ENCODE peak calls at places on chromosomes 1 and 21, in eight cellular contexts. N, P, T, J, G, Z, F and B are unnamed samples.

GRCh38 chr1:222464841-222465210 is 83.1 kb downstream of the HHIPL2 start:
- DNase-seq in J (peak; percentile 49), F (peak; percentile 23), P (peak; percentile 57), N (peak; percentile 60), T (peak; percentile 42), Z (no peak), G (peak; percentile 64), B (peak; percentile 65)

GRCh38 chr1:52723260-52723659 is 3.0 kb upstream of the ZYG11B start:
- DNase-seq in P (no peak), G (no peak), N (no peak), Z (no peak), J (no peak), T (no peak), F (no peak), B (no peak)

GRCh38 chr1:204225841-204226745 is 12.3 kb upstream of the GOLT1A start:
- DNase-seq in G (no peak), T (no peak), N (no peak), Z (no peak), P (no peak), F (no peak), J (no peak), B (no peak)

GRCh38 chr1:77282866-77283539 is 1.2 kb downstream of the AK5 start:
- DNase-seq in P (peak; percentile 16), N (peak; percentile 23), F (no peak), Z (no peak), J (no peak), T (no peak), G (peak; percentile 69), B (no peak)

GRCh38 chr1:155691992-155692528 is 3.2 kb downstream of the DAP3 start:
- DNase-seq in G (no peak), T (no peak), Z (no peak), F (no peak), J (no peak), N (no peak), P (no peak), B (no peak)

GRCh38 chr1:207807395-207808321 is 55.8 kb downstream of the CD46 start:
- DNase-seq in G (no peak), F (no peak), N (peak; percentile 3), P (no peak), J (no peak), T (no peak), Z (no peak), B (no peak)

GRCh38 chr21:37219766-37220432 is 47.2 kb downstream of the VPS26C start:
- DNase-seq in J (no peak), N (peak; percentile 33), Z (no peak), P (no peak), T (no peak), F (no peak), G (peak; percentile 78), B (no peak)

GRCh38 chr1:27727126-27727525 is 1.4 kb downstream of the FAM76A start:
- DNase-seq in J (peak; percentile 22), P (no peak), G (no peak), N (no peak), Z (no peak), F (no peak), T (no peak), B (no peak)

GRCh38 chr1:22639286-22639685 is 2.9 kb downstream of the C1QA start:
- DNase-seq in J (no peak), G (no peak), Z (no peak), N (no peak), F (no peak), T (no peak), P (no peak), B (no peak)

GRCh38 chr1:78437393-78437792 is 53.4 kb upstream of the PTGFR start:
- DNase-seq in N (no peak), J (no peak), F (no peak), G (no peak), Z (no peak), P (no peak), T (no peak), B (no peak)

GRCh38 chr1:1236176-1236763 is 4.2 kb downstream of the B3GALT6 start:
- DNase-seq in G (no peak), N (no peak), T (no peak), F (no peak), Z (no peak), J (no peak), P (no peak), B (no peak)

GRCh38 chr1:17545354-17545753 is 5.9 kb downstream of the ARHGEF10L start:
- DNase-seq in P (no peak), Z (no peak), G (no peak), J (peak; percentile 55), T (no peak), F (no peak), N (no peak), B (no peak)

GRCh38 chr1:18539171-18539570 is 58.4 kb downstream of the KLHDC7A start:
- DNase-seq in Z (no peak), T (no peak), G (no peak), P (no peak), J (no peak), F (no peak), N (no peak), B (no peak)

GRCh38 chr1:178538192-178538916 is 25.4 kb downstream of the TEX35 start:
- DNase-seq in G (no peak), F (no peak), Z (no peak), N (no peak), T (no peak), P (no peak), J (no peak), B (no peak)

GRCh38 chr1:48223372-48224081 is 1.0 kb downstream of the SLC5A9 start:
- DNase-seq in P (no peak), N (no peak), Z (no peak), F (no peak), G (no peak), T (no peak), J (no peak), B (no peak)

GRCh38 chr1:47482783-47483182 is 44.9 kb downstream of the FOXD2 start:
- DNase-seq in Z (no peak), P (no peak), F (no peak), G (no peak), T (no peak), J (no peak), N (no peak), B (no peak)

GRCh38 chr1:108357802-108358201 is 92.3 kb upstream of the NBPF6 start:
- DNase-seq in G (no peak), T (no peak), P (no peak), F (no peak), J (no peak), N (no peak), Z (no peak), B (no peak)

GRCh38 chr21:25871566-25871965 is 136.8 kb downstream of the GABPA start:
- DNase-seq in T (no peak), G (no peak), J (no peak), P (no peak), F (no peak), N (no peak), Z (no peak), B (no peak)

GRCh38 chr1:240091614-240092300 is at the start of gene FMN2:
- DNase-seq in P (no peak), F (no peak), G (peak; percentile 93), N (no peak), T (peak; percentile 16), Z (no peak), J (no peak), B (no peak)